ENCODE peak calls at places on chromosome X, in six cellular contexts. One of them, this sample, is unnamed.

GRCh38 chrX:128884430-128884829 is 638.9 kb downstream of the SMARCA1 start:
- DNase-seq in body of pancreas: no peak
- DNase-seq in A673: no peak
- DNase-seq in hepatocyte: no peak
- DNase-seq in adrenal gland: no peak
- DNase-seq in K562: no peak
- DNase-seq in this sample: no peak

GRCh38 chrX:87392369-87392768 is 125.2 kb upstream of the KLHL4 start:
- DNase-seq in body of pancreas: no peak
- DNase-seq in A673: no peak
- DNase-seq in hepatocyte: no peak
- DNase-seq in adrenal gland: no peak
- DNase-seq in K562: no peak
- DNase-seq in this sample: no peak

GRCh38 chrX:48911407-48912182 is at the start of gene SLC35A2:
- DNase-seq in body of pancreas: peak; percentile 81
- DNase-seq in A673: peak; percentile 83
- DNase-seq in hepatocyte: peak; percentile 86
- DNase-seq in adrenal gland: peak; percentile 84
- DNase-seq in K562: peak; percentile 73
- DNase-seq in this sample: peak; percentile 86

GRCh38 chrX:129932792-129933321 is 26.9 kb downstream of the UTP14A start:
- DNase-seq in body of pancreas: no peak
- DNase-seq in A673: peak; percentile 17
- DNase-seq in hepatocyte: peak; percentile 22
- DNase-seq in adrenal gland: peak; percentile 45
- DNase-seq in K562: peak; percentile 64
- DNase-seq in this sample: peak; percentile 38

GRCh38 chrX:40543661-40544328 is 37.0 kb upstream of the ATP6AP2 start:
- DNase-seq in body of pancreas: peak; percentile 31
- DNase-seq in A673: peak; percentile 81
- DNase-seq in hepatocyte: peak; percentile 84
- DNase-seq in adrenal gland: no peak
- DNase-seq in K562: peak; percentile 17
- DNase-seq in this sample: peak; percentile 62

GRCh38 chrX:38868941-38869378 is 67.7 kb downstream of the MID1IP1 start:
- DNase-seq in body of pancreas: no peak
- DNase-seq in A673: no peak
- DNase-seq in hepatocyte: no peak
- DNase-seq in adrenal gland: no peak
- DNase-seq in K562: no peak
- DNase-seq in this sample: no peak

GRCh38 chrX:150649096-150649870 is 43.9 kb upstream of the MTMR1 start:
- DNase-seq in body of pancreas: no peak
- DNase-seq in A673: no peak
- DNase-seq in hepatocyte: no peak
- DNase-seq in adrenal gland: peak; percentile 67
- DNase-seq in K562: no peak
- DNase-seq in this sample: no peak

GRCh38 chrX:145003443-145003842 is 243.9 kb upstream of the SPANXN1 start:
- DNase-seq in body of pancreas: no peak
- DNase-seq in A673: no peak
- DNase-seq in hepatocyte: no peak
- DNase-seq in adrenal gland: no peak
- DNase-seq in K562: no peak
- DNase-seq in this sample: no peak

GRCh38 chrX:67780694-67781109 is 236.9 kb downstream of the AR start:
- DNase-seq in body of pancreas: peak; percentile 48
- DNase-seq in A673: peak; percentile 27
- DNase-seq in hepatocyte: peak; percentile 62
- DNase-seq in adrenal gland: peak; percentile 88
- DNase-seq in K562: no peak
- DNase-seq in this sample: no peak

GRCh38 chrX:150508018-150508417 is 60.4 kb upstream of the MTM1 start:
- DNase-seq in body of pancreas: no peak
- DNase-seq in A673: no peak
- DNase-seq in hepatocyte: no peak
- DNase-seq in adrenal gland: peak; percentile 53
- DNase-seq in K562: no peak
- DNase-seq in this sample: no peak

GRCh38 chrX:115894087-115894486 is 276.5 kb upstream of the AGTR2 start:
- DNase-seq in body of pancreas: peak; percentile 43
- DNase-seq in A673: peak; percentile 45
- DNase-seq in hepatocyte: no peak
- DNase-seq in adrenal gland: peak; percentile 40
- DNase-seq in K562: no peak
- DNase-seq in this sample: no peak

GRCh38 chrX:18354369-18355329 is at the start of gene SCML2:
- DNase-seq in body of pancreas: peak; percentile 35
- DNase-seq in A673: peak; percentile 55
- DNase-seq in hepatocyte: peak; percentile 64
- DNase-seq in adrenal gland: peak; percentile 43
- DNase-seq in K562: peak; percentile 74
- DNase-seq in this sample: peak; percentile 50

GRCh38 chrX:132165651-132166050 is 37.8 kb upstream of the FRMD7 start:
- DNase-seq in body of pancreas: no peak
- DNase-seq in A673: no peak
- DNase-seq in hepatocyte: no peak
- DNase-seq in adrenal gland: no peak
- DNase-seq in K562: no peak
- DNase-seq in this sample: no peak

GRCh38 chrX:14963447-14964236 is 90.4 kb downstream of the MOSPD2 start:
- DNase-seq in body of pancreas: no peak
- DNase-seq in A673: peak; percentile 53
- DNase-seq in hepatocyte: no peak
- DNase-seq in adrenal gland: no peak
- DNase-seq in K562: no peak
- DNase-seq in this sample: no peak

GRCh38 chrX:8815460-8816065 is 14.4 kb upstream of the FAM9A start:
- DNase-seq in body of pancreas: peak; percentile 21
- DNase-seq in A673: peak; percentile 64
- DNase-seq in hepatocyte: peak; percentile 66
- DNase-seq in adrenal gland: no peak
- DNase-seq in K562: peak; percentile 69
- DNase-seq in this sample: no peak

GRCh38 chrX:118566359-118566758 is 70.7 kb downstream of the DOCK11 start:
- DNase-seq in body of pancreas: no peak
- DNase-seq in A673: peak; percentile 22
- DNase-seq in hepatocyte: no peak
- DNase-seq in adrenal gland: no peak
- DNase-seq in K562: no peak
- DNase-seq in this sample: no peak

GRCh38 chrX:76428243-76429130 is 977 bp downstream of the MAGEE1 start:
- DNase-seq in body of pancreas: peak; percentile 22
- DNase-seq in A673: no peak
- DNase-seq in hepatocyte: peak; percentile 16
- DNase-seq in adrenal gland: peak; percentile 20
- DNase-seq in K562: no peak
- DNase-seq in this sample: no peak

GRCh38 chrX:40008841-40009461 is 88.8 kb downstream of the BCOR start:
- DNase-seq in body of pancreas: peak; percentile 22
- DNase-seq in A673: peak; percentile 30
- DNase-seq in hepatocyte: peak; percentile 54
- DNase-seq in adrenal gland: peak; percentile 36
- DNase-seq in K562: no peak
- DNase-seq in this sample: no peak

GRCh38 chrX:134908235-134908834 is 82.5 kb upstream of the SMIM10 start:
- DNase-seq in body of pancreas: no peak
- DNase-seq in A673: peak; percentile 42
- DNase-seq in hepatocyte: peak; percentile 18
- DNase-seq in adrenal gland: no peak
- DNase-seq in K562: peak; percentile 10
- DNase-seq in this sample: no peak

GRCh38 chrX:55120767-55121358 is 32.0 kb downstream of the PAGE2 start:
- DNase-seq in body of pancreas: no peak
- DNase-seq in A673: no peak
- DNase-seq in hepatocyte: no peak
- DNase-seq in adrenal gland: no peak
- DNase-seq in K562: peak; percentile 14
- DNase-seq in this sample: no peak

GRCh38 chrX:129665916-129666644 is 11.3 kb upstream of the APLN start:
- DNase-seq in body of pancreas: no peak
- DNase-seq in A673: peak; percentile 46
- DNase-seq in hepatocyte: no peak
- DNase-seq in adrenal gland: peak; percentile 55
- DNase-seq in K562: no peak
- DNase-seq in this sample: peak; percentile 48

GRCh38 chrX:150587585-150588503 is 19.4 kb downstream of the MTM1 start:
- DNase-seq in body of pancreas: no peak
- DNase-seq in A673: peak; percentile 39
- DNase-seq in hepatocyte: no peak
- DNase-seq in adrenal gland: no peak
- DNase-seq in K562: peak; percentile 36
- DNase-seq in this sample: peak; percentile 28

GRCh38 chrX:10892605-10893225 is 218.4 kb upstream of the HCCS start:
- DNase-seq in body of pancreas: no peak
- DNase-seq in A673: no peak
- DNase-seq in hepatocyte: no peak
- DNase-seq in adrenal gland: no peak
- DNase-seq in K562: no peak
- DNase-seq in this sample: no peak

GRCh38 chrX:130874751-130875150 is 28.3 kb downstream of the ENOX2 start:
- DNase-seq in body of pancreas: no peak
- DNase-seq in A673: no peak
- DNase-seq in hepatocyte: no peak
- DNase-seq in adrenal gland: no peak
- DNase-seq in K562: no peak
- DNase-seq in this sample: no peak

GRCh38 chrX:49184294-49185061 is 1.7 kb downstream of the PRICKLE3 start:
- DNase-seq in body of pancreas: peak; percentile 94
- DNase-seq in A673: peak; percentile 95
- DNase-seq in hepatocyte: peak; percentile 93
- DNase-seq in adrenal gland: peak; percentile 96
- DNase-seq in K562: peak; percentile 74
- DNase-seq in this sample: no peak

GRCh38 chrX:47145408-47146120 is 543 bp downstream of the RBM10 start:
- DNase-seq in body of pancreas: no peak
- DNase-seq in A673: peak; percentile 34
- DNase-seq in hepatocyte: no peak
- DNase-seq in adrenal gland: no peak
- DNase-seq in K562: peak; percentile 57
- DNase-seq in this sample: no peak

GRCh38 chrX:104168127-104168526 is 1.9 kb downstream of the FAM199X start:
- DNase-seq in body of pancreas: no peak
- DNase-seq in A673: no peak
- DNase-seq in hepatocyte: no peak
- DNase-seq in adrenal gland: no peak
- DNase-seq in K562: no peak
- DNase-seq in this sample: no peak
- H3K4me3 ChIP-seq in body of pancreas: no peak overlapping the region
- H3K4me3 ChIP-seq in A673: peak overlapping the region; percentile 67
- H3K4me3 ChIP-seq in hepatocyte: no peak overlapping the region
- H3K4me3 ChIP-seq in adrenal gland: peak overlapping the region; percentile 7
- H3K4me3 ChIP-seq in K562: peak overlapping the region; percentile 83
- H3K4me3 ChIP-seq in this sample: no peak overlapping the region

GRCh38 chrX:154733072-154733425 is 17.8 kb downstream of the GAB3 start:
- DNase-seq in body of pancreas: no peak
- DNase-seq in A673: no peak
- DNase-seq in hepatocyte: no peak
- DNase-seq in adrenal gland: no peak
- DNase-seq in K562: no peak
- DNase-seq in this sample: no peak
- H3K4me1 ChIP-seq in body of pancreas: peaks cover 40% of the 10 kb centered on the region
- H3K4me1 ChIP-seq in A673: no peaks in the 10 kb centered on the region
- H3K4me1 ChIP-seq in hepatocyte: peaks cover 14% of the 10 kb centered on the region
- H3K4me1 ChIP-seq in adrenal gland: peaks cover 13% of the 10 kb centered on the region
- H3K4me1 ChIP-seq in K562: peaks cover 44% of the 10 kb centered on the region
- H3K4me1 ChIP-seq in this sample: no peaks in the 10 kb centered on the region

GRCh38 chrX:37759878-37760418 is 19.9 kb upstream of the CYBB start:
- DNase-seq in body of pancreas: no peak
- DNase-seq in A673: no peak
- DNase-seq in hepatocyte: no peak
- DNase-seq in adrenal gland: no peak
- DNase-seq in K562: no peak
- DNase-seq in this sample: no peak
- TF ChIP-seq CTCF in body of pancreas: no peak
- TF ChIP-seq CTCF in A673: no peak
- TF ChIP-seq CTCF in hepatocyte: no peak
- TF ChIP-seq CTCF in adrenal gland: no peak
- TF ChIP-seq CTCF in K562: no peak
- TF ChIP-seq CTCF in this sample: no peak

GRCh38 chrX:153844509-153845082 is 14.3 kb upstream of the PDZD4 start:
- DNase-seq in body of pancreas: no peak
- DNase-seq in A673: no peak
- DNase-seq in hepatocyte: no peak
- DNase-seq in adrenal gland: no peak
- DNase-seq in K562: no peak
- DNase-seq in this sample: no peak

GRCh38 chrX:153845842-153846241 is 15.5 kb upstream of the PDZD4 start:
- DNase-seq in body of pancreas: no peak
- DNase-seq in A673: no peak
- DNase-seq in hepatocyte: no peak
- DNase-seq in adrenal gland: no peak
- DNase-seq in K562: no peak
- DNase-seq in this sample: no peak

GRCh38 chrX:153848325-153848724 is 18.0 kb upstream of the PDZD4 start:
- DNase-seq in body of pancreas: no peak
- DNase-seq in A673: no peak
- DNase-seq in hepatocyte: no peak
- DNase-seq in adrenal gland: no peak
- DNase-seq in K562: no peak
- DNase-seq in this sample: no peak

DNA sequence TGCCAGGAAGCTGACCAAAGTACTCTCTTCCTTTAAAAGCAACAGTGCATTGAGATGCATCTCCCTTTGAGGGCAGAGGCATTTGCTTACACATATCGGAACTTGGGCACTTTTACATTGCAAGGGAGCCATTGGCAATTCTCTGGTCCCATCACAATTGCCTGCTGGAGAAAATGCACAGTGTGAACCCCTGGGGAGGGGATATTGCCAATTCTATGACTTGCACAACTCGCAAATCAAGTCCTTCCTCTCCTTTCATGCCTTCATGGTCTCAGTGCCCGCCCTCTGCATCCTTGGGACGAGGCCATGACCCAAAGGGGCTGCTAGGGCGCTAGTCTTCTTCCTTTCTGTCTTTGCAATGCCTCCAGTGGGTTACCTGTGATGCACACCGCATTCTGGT is 14.9 kb upstream of the PDZD4 start:
- DNase-seq in body of pancreas: no peak
- DNase-seq in A673: no peak
- DNase-seq in hepatocyte: no peak
- DNase-seq in adrenal gland: no peak
- DNase-seq in K562: no peak
- DNase-seq in this sample: no peak
- H3K4me3 ChIP-seq in body of pancreas: no peak overlapping the region
- H3K4me3 ChIP-seq in A673: no peak overlapping the region
- H3K4me3 ChIP-seq in hepatocyte: no peak overlapping the region
- H3K4me3 ChIP-seq in adrenal gland: no peak overlapping the region
- H3K4me3 ChIP-seq in K562: no peak overlapping the region
- H3K4me3 ChIP-seq in this sample: no peak overlapping the region